ENCODE peak calls at places on chromosomes 1 and 21, in five cellular contexts. Y is RWPE1; X is stimulated activated CD4-positive, alpha-beta T cell treated with anti-CD3 and anti-CD28 coated beads, Interleukin-15, amount 100 ng/mL, for 24 hours; Q is neural crest cell; T is NCI-H2171. A is an unnamed sample.
A peak's percentile ranks its signal among the peaks of the same experiment; 100 is the strongest.

GRCh38 chr1:93638307-93638847 is 43.3 kb downstream of the BCAR3 start:
- DNase-seq in Y (no peak), X (no peak), Q (no peak), T (no peak), A (peak; percentile 95)

GRCh38 chr21:35674895-35675470 is 385.3 kb downstream of the SETD4 start:
- DNase-seq in Y (no peak), X (no peak), Q (no peak), T (no peak), A (no peak)

GRCh38 chr21:17688912-17689874 is 76.5 kb upstream of the BTG3 start:
- DNase-seq in Y (peak; percentile 46), X (peak; percentile 69), Q (no peak), T (no peak), A (peak; percentile 88)

GRCh38 chr1:52157582-52157981 is 15.7 kb downstream of the ZFYVE9 start:
- DNase-seq in Y (no peak), X (no peak), Q (no peak), T (no peak), A (peak; percentile 15)

GRCh38 chr1:11337536-11338350 is 64.7 kb downstream of the UBIAD1 start:
- DNase-seq in Y (peak; percentile 55), X (peak; percentile 82), Q (peak; percentile 79), T (peak; percentile 67), A (peak; percentile 14)

GRCh38 chr1:235650341-235651169 is 971 bp upstream of the GNG4 start:
- DNase-seq in Y (no peak), X (peak; percentile 24), Q (peak; percentile 32), T (no peak), A (no peak)

GRCh38 chr1:244113532-244114320 is 62.6 kb downstream of the ZBTB18 start:
- DNase-seq in Y (no peak), X (no peak), Q (no peak), T (no peak), A (peak; percentile 23)

GRCh38 chr1:184176058-184176457 is 124.5 kb downstream of the TSEN15 start:
- DNase-seq in Y (no peak), X (no peak), Q (no peak), T (no peak), A (no peak)

GRCh38 chr1:177077734-177078489 is 86.6 kb downstream of the ASTN1 start:
- DNase-seq in Y (no peak), X (no peak), Q (no peak), T (peak; percentile 22), A (no peak)

GRCh38 chr1:205591522-205592351 is 40.1 kb downstream of the ELK4 start:
- DNase-seq in Y (peak; percentile 98), X (peak; percentile 93), Q (peak; percentile 99), T (peak; percentile 89), A (peak; percentile 89)

GRCh38 chr1:43978264-43978550 is 803 bp upstream of the B4GALT2 start:
- DNase-seq in Y (no peak), X (no peak), Q (no peak), T (no peak), A (no peak)

GRCh38 chr1:202058001-202058908 is 47.9 kb downstream of the ELF3 start:
- DNase-seq in Y (no peak), X (no peak), Q (no peak), T (no peak), A (peak; percentile 58)

GRCh38 chr1:248808876-248809275 is 16.8 kb downstream of the SH3BP5L start:
- DNase-seq in Y (no peak), X (no peak), Q (no peak), T (no peak), A (no peak)

GRCh38 chr1:243286409-243287127 is 30.7 kb downstream of the SDCCAG8 start:
- DNase-seq in Y (no peak), X (no peak), Q (no peak), T (no peak), A (no peak)

GRCh38 chr1:86541859-86542258 is 5.0 kb upstream of the CLCA4 start:
- DNase-seq in Y (no peak), X (no peak), Q (no peak), T (no peak), A (no peak)

GRCh38 chr21:16678479-16678878 is 834.4 kb upstream of the CXADR start:
- DNase-seq in Y (no peak), X (no peak), Q (no peak), T (no peak), A (no peak)

GRCh38 chr1:184210048-184210447 is 158.5 kb downstream of the TSEN15 start:
- DNase-seq in Y (no peak), X (no peak), Q (no peak), T (no peak), A (no peak)

GRCh38 chr1:110203021-110203661 is 7.0 kb upstream of the KCNC4 start:
- DNase-seq in Y (peak; percentile 45), X (peak; percentile 76), Q (peak; percentile 76), T (peak; percentile 45), A (peak; percentile 84)

GRCh38 chr1:154747841-154748766 is 122.0 kb downstream of the KCNN3 start:
- DNase-seq in Y (no peak), X (peak; percentile 71), Q (no peak), T (peak; percentile 56), A (no peak)

GRCh38 chr1:903305-903704 is 20.4 kb upstream of the SAMD11 start:
- DNase-seq in Y (no peak), X (no peak), Q (no peak), T (no peak), A (no peak)

GRCh38 chr1:243323481-243323880 is 67.6 kb downstream of the SDCCAG8 start:
- DNase-seq in Y (no peak), X (no peak), Q (no peak), T (no peak), A (no peak)

GRCh38 chr1:236471653-236472052 is 52.1 kb upstream of the LGALS8 start:
- DNase-seq in Y (no peak), X (no peak), Q (no peak), T (no peak), A (no peak)

GRCh38 chr1:81004011-81004410 is 796.7 kb upstream of the ADGRL2 start:
- DNase-seq in Y (no peak), X (no peak), Q (no peak), T (no peak), A (no peak)

GRCh38 chr21:15192243-15192642 is 127.4 kb upstream of the NRIP1 start:
- DNase-seq in Y (peak; percentile 70), X (no peak), Q (no peak), T (no peak), A (no peak)

GRCh38 chr1:48688102-48688760 is 88.5 kb downstream of the BEND5 start:
- DNase-seq in Y (no peak), X (no peak), Q (no peak), T (no peak), A (peak; percentile 6)

GRCh38 chr1:29181413-29182225 is at the start of gene SRSF4:
- DNase-seq in Y (peak; percentile 97), X (peak; percentile 99), Q (peak; percentile 99), T (peak; percentile 98), A (peak; percentile 99)

GRCh38 chr1:28887835-28888682 is 26.3 kb upstream of the EPB41 start:
- DNase-seq in Y (no peak), X (no peak), Q (no peak), T (no peak), A (no peak)

GRCh38 chr1:197776348-197777082 is 1.2 kb upstream of the DENND1B start:
- DNase-seq in Y (peak; percentile 67), X (peak; percentile 40), Q (no peak), T (no peak), A (peak; percentile 25)

GRCh38 chr1:211345719-211346118 is 19.1 kb downstream of the TRAF5 start:
- DNase-seq in Y (no peak), X (no peak), Q (no peak), T (peak; percentile 54), A (no peak)

GRCh38 chr21:44988607-44989537 is 49.0 kb downstream of the SLX9 start:
- DNase-seq in Y (no peak), X (no peak), Q (no peak), T (no peak), A (no peak)

GRCh38 chr1:21534674-21535378 is 25.6 kb downstream of the ALPL start:
- DNase-seq in Y (peak; percentile 67), X (peak; percentile 13), Q (peak; percentile 28), T (peak; percentile 63), A (peak; percentile 68)